ENCODE peak calls at places on chromosomes 1 and 21, in five cellular contexts. W is HCT116, O is MM.1S, Z is HFF-Myc, G is IMR-90. L is an unnamed sample.

GRCh38 chr1:156496211-156496761 is 4.3 kb downstream of the MEF2D start:
- DNase-seq in G (peak), O (peak), W (no peak), Z (no peak), L (no peak)

GRCh38 chr1:85109475-85109874 is 61.2 kb upstream of the MCOLN3 start:
- DNase-seq in G (peak), Z (peak), O (peak), W (peak), L (peak)

GRCh38 chr21:42309753-42310213 is 5.4 kb downstream of the TFF3 start:
- DNase-seq in W (peak), Z (peak), G (peak), O (peak), L (peak)

GRCh38 chr1:1099506-1100183 is 16.2 kb downstream of the C1orf159 start:
- DNase-seq in Z (no peak), O (no peak), G (no peak), W (no peak), L (no peak)

GRCh38 chr1:9417695-9418094 is 121.6 kb upstream of the SLC25A33 start:
- DNase-seq in O (no peak), G (no peak), W (no peak), Z (no peak), L (no peak)

GRCh38 chr21:39934895-39935294 is 67.7 kb downstream of the PCP4 start:
- DNase-seq in Z (no peak), G (no peak), O (peak), W (no peak), L (no peak)

GRCh38 chr1:221230605-221231004 is 351.4 kb downstream of the HLX start:
- DNase-seq in G (peak), O (no peak), Z (no peak), W (no peak), L (no peak)

GRCh38 chr1:5927506-5928370 is 64.5 kb downstream of the NPHP4 start:
- DNase-seq in W (no peak), Z (no peak), O (no peak), G (no peak), L (no peak)

GRCh38 chr1:24898152-24898908 is 31.7 kb downstream of the RUNX3 start:
- DNase-seq in Z (no peak), G (peak), O (no peak), W (peak), L (peak)

GRCh38 chr1:56516539-56517252 is 62.7 kb downstream of the PLPP3 start:
- DNase-seq in G (peak), W (peak), O (peak), Z (no peak), L (peak)

GRCh38 chr1:110018396-110018795 is 16.0 kb upstream of the STRIP1 start:
- DNase-seq in G (no peak), O (no peak), W (no peak), Z (no peak), L (no peak)

GRCh38 chr1:153633161-153633746 is 612 bp upstream of the CHTOP start:
- DNase-seq in Z (no peak), O (no peak), G (no peak), W (no peak), L (no peak)

GRCh38 chr1:36327421-36328087 is 4.1 kb upstream of the EVA1B start:
- DNase-seq in W (no peak), G (peak), O (no peak), Z (no peak), L (no peak)

GRCh38 chr1:18883079-18883478 is 19.3 kb downstream of the ALDH4A1 start:
- DNase-seq in W (no peak), Z (no peak), O (no peak), G (no peak), L (no peak)

GRCh38 chr1:61950418-61950817 is 208.1 kb downstream of the PATJ start:
- DNase-seq in Z (no peak), W (no peak), G (no peak), O (no peak), L (no peak)
- TF ChIP-seq CTCF in Z (peak), W (peak), G (peak), O (peak), L (no peak)

DNA sequence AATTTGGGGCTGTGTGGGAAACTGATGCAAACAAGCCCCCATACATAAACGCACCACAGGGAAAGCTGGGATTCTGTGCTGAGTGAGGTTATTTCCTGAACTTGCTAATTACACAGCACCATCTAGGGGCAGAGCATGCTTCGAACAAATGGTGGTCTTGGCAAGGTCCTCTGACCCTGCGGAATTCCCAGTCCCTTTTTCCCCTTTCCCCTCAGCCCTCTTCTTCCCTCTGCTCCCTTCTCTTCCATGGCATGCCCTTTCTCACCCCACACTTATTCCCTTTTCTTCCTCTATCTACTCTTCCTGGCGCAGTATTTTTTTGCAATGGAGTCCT is 134.5 kb upstream of the VANGL1 start:
- DNase-seq in W (peak), O (no peak), Z (no peak), G (peak), L (no peak)
- TF ChIP-seq CTCF in W (peak), O (no peak), Z (peak), G (peak), L (no peak)

DNA sequence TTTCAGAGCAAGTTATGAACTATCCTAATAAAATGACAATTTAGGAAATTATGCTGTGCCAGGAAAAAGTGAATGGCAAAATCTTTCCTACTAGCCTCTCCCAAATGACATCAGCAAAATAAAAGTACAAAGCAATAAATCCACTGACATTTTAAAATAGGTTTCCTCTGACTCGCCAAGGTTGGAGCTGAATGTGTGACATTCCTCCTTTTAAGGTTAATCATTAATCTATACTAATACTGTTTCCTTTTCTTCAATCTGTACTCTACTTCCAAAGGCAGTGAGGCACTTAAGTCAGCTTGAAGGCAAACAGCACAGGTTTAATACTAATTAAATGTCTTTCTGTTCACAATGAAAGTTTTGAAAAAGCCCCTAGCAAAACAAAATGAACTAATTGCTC is 15.7 kb downstream of the RNF19B start:
- DNase-seq in O (no peak), W (no peak), Z (no peak), G (no peak), L (no peak)
- TF ChIP-seq CTCF in O (no peak), W (no peak), Z (no peak), G (no peak), L (no peak)

GRCh38 chr21:46421191-46421750 is 37.4 kb upstream of the DIP2A start:
- DNase-seq in W (no peak), G (no peak), Z (no peak), O (no peak), L (no peak)
- TF ChIP-seq CTCF in W (no peak), G (no peak), Z (no peak), O (no peak), L (no peak)

GRCh38 chr1:23433122-23433521 is 8.6 kb upstream of the TCEA3 start:
- DNase-seq in O (no peak), W (no peak), Z (no peak), G (no peak), L (no peak)

GRCh38 chr1:23427550-23427949 is 3.0 kb upstream of the TCEA3 start:
- DNase-seq in G (no peak), O (no peak), W (no peak), Z (no peak), L (no peak)

GRCh38 chr1:23431431-23431830 is 6.9 kb upstream of the TCEA3 start:
- DNase-seq in W (no peak), O (no peak), G (no peak), Z (no peak), L (no peak)

GRCh38 chr1:23428136-23428905 is 3.8 kb upstream of the TCEA3 start:
- DNase-seq in W (no peak), G (no peak), Z (no peak), O (no peak), L (no peak)

DNA sequence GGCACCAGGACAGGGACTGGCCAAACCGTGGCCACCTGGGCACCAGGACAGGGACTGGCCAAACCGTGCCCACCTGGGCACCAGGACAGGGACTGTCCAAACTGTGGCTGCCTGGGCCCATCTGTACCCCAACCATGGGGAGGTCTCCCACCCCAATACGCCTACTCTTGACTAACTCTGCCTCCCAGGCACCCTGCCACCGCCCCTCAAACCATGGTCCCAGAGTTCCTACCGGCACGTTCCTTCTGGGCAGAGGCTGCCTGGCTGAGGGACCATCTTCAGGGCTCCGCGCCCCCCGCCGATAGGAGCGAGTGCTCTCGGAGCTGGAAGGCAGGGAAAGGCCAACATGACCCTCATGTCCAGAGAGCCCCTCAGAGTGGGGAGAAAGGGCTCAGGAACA is 6.3 kb upstream of the TCEA3 start:
- DNase-seq in Z (no peak), G (no peak), O (no peak), W (no peak), L (no peak)
- TF ChIP-seq CTCF in Z (no peak), G (no peak), O (no peak), W (no peak), L (no peak)

GRCh38 chr1:236165238-236165981 is 23.1 kb downstream of the GPR137B start:
- DNase-seq in W (no peak), G (no peak), Z (no peak), O (no peak), L (no peak)

GRCh38 chr1:236168716-236169429 is 26.5 kb downstream of the GPR137B start:
- DNase-seq in G (peak), O (peak), Z (no peak), W (no peak), L (no peak)

GRCh38 chr1:236167154-236167553 is 24.8 kb downstream of the GPR137B start:
- DNase-seq in W (no peak), O (no peak), G (no peak), Z (no peak), L (no peak)

GRCh38 chr1:236166041-236166440 is 23.7 kb downstream of the GPR137B start:
- DNase-seq in W (no peak), G (no peak), Z (no peak), O (no peak), L (no peak)

DNA sequence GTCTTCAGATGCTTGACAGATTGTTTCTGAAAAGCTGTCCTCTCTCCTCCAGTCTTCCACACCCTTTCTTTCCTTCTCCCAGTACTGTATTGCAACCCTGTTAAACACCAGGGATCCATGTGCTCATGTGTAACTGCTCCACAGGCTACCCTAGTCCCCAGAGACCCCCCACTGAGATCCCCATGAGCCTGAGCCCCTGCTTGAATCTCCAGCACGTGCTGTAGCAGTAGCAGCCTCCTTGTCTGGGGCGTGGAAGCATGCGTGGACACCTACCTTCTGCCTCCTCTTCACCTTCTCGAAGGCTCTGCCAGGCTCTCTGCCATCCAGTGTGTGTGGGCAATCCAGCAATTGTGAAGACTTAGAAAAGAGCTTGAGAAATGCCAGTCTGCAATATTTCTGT is 25.2 kb downstream of the GPR137B start:
- DNase-seq in G (no peak), W (no peak), Z (no peak), O (no peak), L (no peak)
- TF ChIP-seq CTCF in G (no peak), W (no peak), Z (no peak), O (no peak), L (no peak)

DNA sequence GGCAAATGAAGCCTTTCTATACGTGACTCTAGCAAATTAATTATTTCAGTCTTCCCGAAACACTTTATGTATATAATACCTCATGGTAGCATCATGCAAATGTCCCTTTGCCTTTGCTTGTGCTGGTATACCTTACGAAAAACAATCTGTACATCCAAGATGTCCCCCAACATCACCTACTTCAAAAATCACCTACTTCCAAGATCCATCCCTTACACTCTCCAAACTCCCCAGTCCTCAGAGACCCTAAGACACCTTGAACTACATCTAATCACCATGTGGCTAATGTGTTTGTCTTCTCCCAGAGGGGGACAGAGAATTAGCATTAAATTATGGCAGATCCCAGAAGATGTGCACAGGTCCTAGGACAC is 46.5 kb upstream of the CRNN start:
- DNase-seq in O (no peak), G (no peak), W (no peak), Z (no peak), L (no peak)
- TF ChIP-seq CTCF in O (no peak), G (no peak), W (no peak), Z (no peak), L (no peak)

DNA sequence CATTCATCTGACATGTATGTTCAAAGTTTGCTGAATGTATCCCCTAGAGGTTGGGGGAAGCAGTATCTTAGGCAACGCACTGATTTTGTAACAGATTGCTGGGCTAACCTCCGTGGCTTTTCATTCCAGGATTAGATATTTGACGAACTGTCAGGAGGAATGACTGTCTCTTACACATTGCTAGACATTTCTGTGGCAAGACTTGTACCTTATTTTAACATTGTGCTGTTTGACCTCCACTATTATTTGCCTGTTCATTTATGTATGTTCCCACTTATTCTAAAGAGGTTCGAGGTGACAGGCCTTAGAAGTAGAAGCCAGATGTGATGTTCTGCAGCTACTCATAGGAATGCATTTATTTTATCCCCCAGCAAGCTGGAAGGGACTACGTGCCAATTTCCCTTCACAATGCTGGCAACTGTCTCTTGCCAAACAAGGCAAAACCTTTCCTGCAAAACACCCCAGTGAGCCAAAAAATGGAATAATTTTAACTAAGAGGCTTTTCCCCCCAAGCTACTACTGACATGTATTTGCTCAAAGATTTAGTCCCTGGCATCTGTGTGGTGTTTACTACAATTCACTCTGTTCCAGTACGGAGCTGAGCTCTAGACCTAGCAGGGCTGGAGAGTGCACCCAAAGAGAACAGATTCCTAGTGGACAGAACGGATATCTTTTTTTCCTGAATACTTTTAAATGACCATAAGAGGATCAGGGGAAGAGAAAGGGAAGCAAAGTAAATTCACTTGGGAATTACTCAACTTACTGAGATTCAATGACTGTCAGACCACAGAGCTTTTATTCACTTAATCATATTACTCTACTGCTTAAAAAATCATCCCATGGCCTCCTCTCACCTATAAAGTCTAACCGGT is 646.2 kb downstream of the SMYD3 start:
- DNase-seq in W (no peak), Z (no peak), G (peak), O (no peak), L (no peak)
- TF ChIP-seq CTCF in W (no peak), Z (no peak), G (no peak), O (no peak), L (no peak)

GRCh38 chr1:76744989-76745388 is 122.3 kb upstream of the ST6GALNAC5 start:
- DNase-seq in G (no peak), W (no peak), Z (no peak), O (no peak), L (no peak)

GRCh38 chr1:76746195-76746594 is 121.1 kb upstream of the ST6GALNAC5 start:
- DNase-seq in O (no peak), W (no peak), Z (no peak), G (no peak), L (no peak)
- TF ChIP-seq CTCF in O (no peak), W (no peak), Z (no peak), G (no peak), L (no peak)

GRCh38 chr1:158002630-158003408 is 9.4 kb downstream of the KIRREL1 start:
- DNase-seq in O (no peak), Z (peak), W (no peak), G (peak), L (no peak)
- TF ChIP-seq CTCF in O (no peak), Z (no peak), W (no peak), G (no peak), L (no peak)